ENCODE peak calls at places on chromosomes 7 and 10, in eight cellular contexts. M is endodermal cell, Z is WTC11, J is choroid plexus epithelial cell, H is endothelial cell, W is BE2C, Q is heart right ventricle, Y is GM13977. B is an unnamed sample.

GRCh38 chr7:95028683-95029082 is 121.3 kb downstream of the PPP1R9A start:
- DNase-seq in M (no peak), Z (no peak), J (no peak), H (no peak), W (no peak), Q (no peak), Y (no peak), B (no peak)

GRCh38 chr10:36555036-36555435 is 570.4 kb upstream of the ANKRD30A start:
- DNase-seq in M (no peak), Z (no peak), J (no peak), H (no peak), W (no peak), Q (no peak), Y (no peak), B (no peak)

GRCh38 chr7:156497776-156498509 is 142.6 kb upstream of the RNF32 start:
- DNase-seq in M (no peak), Z (no peak), J (no peak), H (no peak), W (no peak), Q (no peak), Y (no peak), B (no peak)

GRCh38 chr10:109327266-109327665 is 596.0 kb downstream of the XPNPEP1 start:
- DNase-seq in M (no peak), Z (no peak), J (no peak), H (no peak), W (no peak), Q (no peak), Y (no peak), B (no peak)

GRCh38 chr7:52500796-52501195 is 534.6 kb upstream of the POM121L12 start:
- DNase-seq in M (no peak), Z (no peak), J (no peak), H (no peak), W (peak), Q (no peak), Y (no peak), B (no peak)

GRCh38 chr10:31864834-31865518 is 63.7 kb downstream of the ARHGAP12 start:
- DNase-seq in M (no peak), Z (no peak), J (peak), H (no peak), W (no peak), Q (no peak), Y (no peak), B (no peak)

GRCh38 chr10:3067045-3067858 is at the start of gene PFKP:
- DNase-seq in M (peak), Z (peak), J (no peak), H (peak), W (peak), Q (peak), Y (peak), B (no peak)

GRCh38 chr7:13984831-13985685 is 4.4 kb downstream of the ETV1 start:
- DNase-seq in M (no peak), Z (no peak), J (no peak), H (no peak), W (no peak), Q (no peak), Y (no peak), B (no peak)

GRCh38 chr7:24251568-24251967 is 32.4 kb upstream of the NPY start:
- DNase-seq in M (no peak), Z (no peak), J (no peak), H (no peak), W (no peak), Q (no peak), Y (no peak), B (no peak)

GRCh38 chr10:118373786-118374185 is 31.7 kb upstream of the FAM204A start:
- DNase-seq in M (no peak), Z (no peak), J (peak), H (no peak), W (no peak), Q (no peak), Y (no peak), B (no peak)

GRCh38 chr7:78716876-78717275 is 736.6 kb downstream of the MAGI2 start:
- DNase-seq in M (peak), Z (peak), J (no peak), H (no peak), W (no peak), Q (no peak), Y (no peak), B (peak)

GRCh38 chr7:40077849-40078248 is 56.6 kb downstream of the MPLKIP start:
- DNase-seq in M (no peak), Z (no peak), J (peak), H (no peak), W (no peak), Q (no peak), Y (no peak), B (no peak)

GRCh38 chr10:16384064-16384463 is 52.7 kb upstream of the PTER start:
- DNase-seq in M (no peak), Z (no peak), J (no peak), H (no peak), W (peak), Q (no peak), Y (no peak), B (no peak)

GRCh38 chr10:37490266-37490665 is 364.9 kb downstream of the ANKRD30A start:
- DNase-seq in M (no peak), Z (no peak), J (no peak), H (no peak), W (no peak), Q (no peak), Y (no peak), B (no peak)

GRCh38 chr7:121428857-121429489 is 32.9 kb upstream of the FAM3C start:
- DNase-seq in M (no peak), Z (no peak), J (peak), H (no peak), W (no peak), Q (no peak), Y (no peak), B (no peak)

GRCh38 chr10:117807441-117807840 is 239.3 kb downstream of the RAB11FIP2 start:
- DNase-seq in M (peak), Z (no peak), J (no peak), H (no peak), W (no peak), Q (no peak), Y (no peak), B (no peak)

GRCh38 chr7:50533849-50534248 is 31.4 kb downstream of the DDC start:
- DNase-seq in M (peak), Z (no peak), J (no peak), H (no peak), W (no peak), Q (no peak), Y (no peak), B (no peak)

GRCh38 chr7:192035-192649 is at the start of gene FAM20C:
- DNase-seq in M (peak), Z (peak), J (peak), H (peak), W (no peak), Q (peak), Y (peak), B (peak)

GRCh38 chr10:102450374-102451104 is 804 bp downstream of the C10orf95 start:
- DNase-seq in M (peak), Z (peak), J (peak), H (peak), W (peak), Q (peak), Y (peak), B (peak)

GRCh38 chr10:22722770-22723169 is 8.4 kb upstream of the PIP4K2A start:
- DNase-seq in M (no peak), Z (no peak), J (no peak), H (no peak), W (no peak), Q (no peak), Y (no peak), B (no peak)

GRCh38 chr7:53218730-53219504 is 183.5 kb downstream of the POM121L12 start:
- DNase-seq in M (peak), Z (peak), J (no peak), H (peak), W (no peak), Q (no peak), Y (no peak), B (peak)

GRCh38 chr10:120459185-120459584 is 2.2 kb downstream of the PLPP4 start:
- DNase-seq in M (no peak), Z (no peak), J (no peak), H (no peak), W (peak), Q (no peak), Y (no peak), B (no peak)

GRCh38 chr10:127368101-127368500 is 171.7 kb upstream of the INSYN2A start:
- DNase-seq in M (no peak), Z (no peak), J (no peak), H (no peak), W (no peak), Q (no peak), Y (no peak), B (no peak)

GRCh38 chr7:4725014-4725951 is 43.2 kb downstream of the FOXK1 start:
- DNase-seq in M (peak), Z (no peak), J (peak), H (no peak), W (no peak), Q (peak), Y (peak), B (no peak)

GRCh38 chr10:91511549-91512330 is 101.6 kb downstream of the HECTD2 start:
- DNase-seq in M (no peak), Z (no peak), J (peak), H (no peak), W (no peak), Q (no peak), Y (peak), B (no peak)

GRCh38 chr7:148914208-148914777 is 30.2 kb upstream of the EZH2 start:
- DNase-seq in M (no peak), Z (no peak), J (peak), H (no peak), W (no peak), Q (no peak), Y (peak), B (no peak)

GRCh38 chr7:68980011-68980410 is 618.3 kb upstream of the AUTS2 start:
- DNase-seq in M (no peak), Z (no peak), J (peak), H (no peak), W (no peak), Q (no peak), Y (no peak), B (no peak)

GRCh38 chr10:98382691-98383101 is 32.3 kb downstream of the PYROXD2 start:
- DNase-seq in M (no peak), Z (no peak), J (no peak), H (no peak), W (no peak), Q (no peak), Y (no peak), B (no peak)

GRCh38 chr7:37047260-37047659 is 323.0 kb upstream of the AOAH start:
- DNase-seq in M (no peak), Z (no peak), J (no peak), H (no peak), W (no peak), Q (no peak), Y (no peak), B (no peak)

GRCh38 chr10:47019546-47019945 is 108.3 kb downstream of the PTPN20 start:
- DNase-seq in M (no peak), Z (no peak), J (no peak), H (no peak), W (no peak), Q (no peak), Y (no peak), B (no peak)

GRCh38 chr7:73342645-73343044 is 14.7 kb downstream of the FKBP6 start:
- DNase-seq in M (peak), Z (no peak), J (peak), H (peak), W (peak), Q (peak), Y (no peak), B (no peak)

GRCh38 chr10:61164458-61165160 is 220.6 kb upstream of the RHOBTB1 start:
- DNase-seq in M (no peak), Z (no peak), J (peak), H (no peak), W (no peak), Q (peak), Y (no peak), B (no peak)

GRCh38 chr7:66913118-66914049 is 7.6 kb upstream of the TMEM248 start:
- DNase-seq in M (no peak), Z (no peak), J (no peak), H (no peak), W (no peak), Q (no peak), Y (no peak), B (no peak)

GRCh38 chr7:125112741-125113309 is 183.2 kb upstream of the POT1 start:
- DNase-seq in M (no peak), Z (no peak), J (peak), H (no peak), W (no peak), Q (no peak), Y (no peak), B (no peak)

GRCh38 chr7:27510550-27510949 is 152.1 kb downstream of the HIBADH start:
- DNase-seq in M (no peak), Z (no peak), J (no peak), H (no peak), W (no peak), Q (no peak), Y (no peak), B (no peak)

GRCh38 chr10:71746344-71747037 is 26.8 kb downstream of the VSIR start:
- DNase-seq in M (peak), Z (peak), J (no peak), H (no peak), W (peak), Q (peak), Y (no peak), B (no peak)

DNA sequence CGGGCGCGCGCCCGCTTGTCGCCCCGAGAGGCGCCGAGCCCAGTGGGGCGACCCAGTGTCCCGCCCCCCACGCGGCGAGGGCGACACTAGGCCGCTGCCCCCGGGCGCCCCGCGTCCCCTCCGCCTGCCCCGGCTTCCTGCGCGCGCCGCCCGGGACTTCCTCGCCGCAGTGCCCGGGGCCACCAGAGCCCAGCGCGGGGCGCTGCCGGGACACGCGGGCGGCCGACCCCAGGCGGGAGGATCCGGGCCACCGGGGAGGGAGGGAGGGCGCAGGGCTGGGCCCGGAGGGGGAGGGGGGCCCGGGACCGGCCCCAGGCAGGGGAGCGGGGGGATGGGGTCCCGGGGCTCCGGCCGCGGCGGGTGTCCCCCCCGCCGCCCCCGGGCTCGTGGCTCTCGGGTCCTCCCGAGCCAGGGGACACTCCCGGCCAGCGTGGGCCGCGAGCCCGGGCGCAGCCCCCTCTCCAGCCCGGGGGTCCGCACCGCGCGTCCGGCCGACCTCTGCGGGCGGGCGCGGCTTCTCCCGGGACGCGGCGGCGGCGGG is 435 bp upstream of the PWWP2B start:
- DNase-seq in M (peak), Z (no peak), J (peak), H (peak), W (peak), Q (peak), Y (peak), B (peak)
- TF ChIP-seq CTCF in M (peak), Z (no peak), J (no peak), H (peak), W (no peak), Q (peak), Y (peak), B (peak)

DNA sequence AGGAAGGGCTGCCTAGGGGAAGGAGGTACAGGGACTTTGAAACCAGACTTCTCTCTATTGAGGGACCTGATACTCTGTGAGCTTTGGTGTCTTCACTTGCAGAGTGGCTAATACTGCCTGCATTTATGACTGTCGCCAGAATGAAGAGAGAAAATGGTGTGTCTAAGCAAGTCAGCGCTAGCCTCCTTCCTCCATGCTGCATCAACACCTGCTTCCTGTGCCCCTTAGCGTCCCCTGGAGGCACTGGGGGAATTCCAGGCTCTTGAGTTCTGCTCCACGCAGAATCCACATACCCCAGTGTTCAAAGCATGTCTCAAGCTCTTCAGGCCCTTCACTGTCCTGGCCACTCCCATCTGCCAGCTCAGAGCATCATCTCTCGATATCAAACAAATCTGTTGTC is 140.5 kb downstream of the PKD1L1 start:
- DNase-seq in M (peak), Z (peak), J (no peak), H (no peak), W (no peak), Q (no peak), Y (no peak), B (no peak)
- TF ChIP-seq CTCF in M (peak), Z (no peak), J (peak), H (no peak), W (peak), Q (no peak), Y (peak), B (peak)

GRCh38 chr7:15199482-15199881 is 296.9 kb upstream of the DGKB start:
- DNase-seq in M (no peak), Z (no peak), J (peak), H (no peak), W (no peak), Q (no peak), Y (no peak), B (no peak)
- TF ChIP-seq CTCF in M (peak), Z (no peak), J (peak), H (peak), W (peak), Q (no peak), Y (peak), B (peak)

GRCh38 chr7:90582164-90582563 is 14.0 kb upstream of the CDK14 start:
- DNase-seq in M (no peak), Z (no peak), J (no peak), H (no peak), W (no peak), Q (no peak), Y (no peak), B (no peak)

GRCh38 chr7:90592036-90592435 is 4.1 kb upstream of the CDK14 start:
- DNase-seq in M (no peak), Z (no peak), J (peak), H (no peak), W (no peak), Q (no peak), Y (no peak), B (no peak)

GRCh38 chr7:90584420-90584819 is 11.7 kb upstream of the CDK14 start:
- DNase-seq in M (no peak), Z (no peak), J (no peak), H (no peak), W (no peak), Q (no peak), Y (no peak), B (no peak)

GRCh38 chr7:90593205-90593604 is 2.9 kb upstream of the CDK14 start:
- DNase-seq in M (no peak), Z (no peak), J (peak), H (no peak), W (no peak), Q (no peak), Y (no peak), B (no peak)

GRCh38 chr7:90587766-90588165 is 8.4 kb upstream of the CDK14 start:
- DNase-seq in M (no peak), Z (no peak), J (no peak), H (no peak), W (no peak), Q (no peak), Y (no peak), B (no peak)
- TF ChIP-seq CTCF in M (no peak), Z (no peak), J (no peak), H (no peak), W (no peak), Q (no peak), Y (no peak), B (no peak)

GRCh38 chr10:55631071-55631654 is 729.9 kb downstream of the ZWINT start:
- DNase-seq in M (peak), Z (peak), J (peak), H (peak), W (peak), Q (peak), Y (peak), B (peak)
- TF ChIP-seq CTCF in M (peak), Z (peak), J (peak), H (peak), W (peak), Q (peak), Y (peak), B (peak)

GRCh38 chr7:157760004-157760730 is 423.4 kb downstream of the DNAJB6 start:
- DNase-seq in M (peak), Z (no peak), J (peak), H (no peak), W (no peak), Q (no peak), Y (no peak), B (no peak)
- TF ChIP-seq CTCF in M (peak), Z (no peak), J (peak), H (no peak), W (no peak), Q (no peak), Y (no peak), B (peak)

DNA sequence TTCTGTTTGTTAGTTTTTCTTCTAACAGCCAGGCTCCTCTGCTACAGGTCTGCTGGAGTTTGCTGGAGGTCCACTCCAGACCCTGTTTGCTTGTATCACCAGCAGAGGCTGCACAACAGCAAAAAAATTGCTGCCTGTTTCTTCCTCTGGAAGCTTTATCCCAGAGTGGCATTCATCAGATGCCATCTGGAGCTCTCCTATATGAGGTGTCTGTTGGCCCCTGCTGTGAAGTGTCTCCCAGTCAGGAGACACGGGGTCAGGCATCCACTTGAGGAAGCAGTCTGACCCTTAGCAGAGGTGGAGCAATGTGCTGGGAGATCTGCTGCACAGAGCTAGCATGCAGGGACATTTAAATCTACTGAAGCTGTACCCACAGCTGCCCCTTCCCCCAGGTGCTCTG is 26.7 kb upstream of the CROT start:
- DNase-seq in M (peak), Z (no peak), J (peak), H (no peak), W (no peak), Q (no peak), Y (no peak), B (no peak)
- TF ChIP-seq CTCF in M (no peak), Z (no peak), J (peak), H (no peak), W (peak), Q (no peak), Y (no peak), B (no peak)

DNA sequence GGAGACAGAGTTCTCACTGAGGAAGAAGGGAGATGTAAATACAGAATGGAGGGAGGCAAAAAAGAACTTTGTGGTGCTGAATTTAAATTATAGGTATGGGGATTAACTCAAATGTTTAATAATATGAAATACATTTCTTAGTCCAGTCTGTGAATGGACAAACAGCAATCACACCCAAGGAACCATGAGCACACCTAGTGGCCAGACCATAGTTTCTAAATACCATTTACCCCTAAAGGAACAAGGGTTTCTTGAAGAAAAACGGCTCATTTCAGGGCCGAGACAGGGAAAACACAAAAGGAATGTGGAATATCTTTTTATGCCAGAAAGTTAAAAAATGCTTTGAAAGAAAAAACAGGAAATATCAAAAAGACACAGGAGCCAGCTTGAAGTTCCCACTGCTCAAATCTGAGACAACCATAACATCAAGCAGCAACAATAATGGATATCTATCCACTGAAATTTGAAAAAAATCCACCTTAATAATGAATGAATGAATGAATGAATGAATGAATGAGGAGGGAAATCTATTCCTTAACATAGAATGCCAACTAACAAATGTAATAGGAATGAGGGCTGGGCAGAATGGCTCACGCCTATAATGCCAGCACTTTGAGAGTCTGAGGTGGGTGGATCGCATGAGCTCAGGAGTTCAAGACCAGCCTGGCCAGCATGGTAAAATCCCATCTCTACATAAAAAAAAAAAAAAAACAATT is 8.6 kb downstream of the IPMK start:
- DNase-seq in M (no peak), Z (no peak), J (peak), H (no peak), W (no peak), Q (no peak), Y (no peak), B (no peak)
- TF ChIP-seq CTCF in M (peak), Z (no peak), J (peak), H (no peak), W (peak), Q (no peak), Y (no peak), B (no peak)